ENCODE peak calls at places on chromosomes 16 and 17, in seven cellular contexts. Z is fibroblast of pulmonary artery, V is A549, G is AG04449, S is prostate gland, L is nephron progenitor cell, P is GM23338. K is an unnamed sample.

GRCh38 chr17:79985361-79985760 is 50.3 kb downstream of the TBC1D16 start:
- DNase-seq in L (no peak), S (no peak), G (no peak), V (no peak), Z (no peak), P (no peak), K (no peak)

GRCh38 chr17:79400989-79401703 is 209.7 kb downstream of the RBFOX3 start:
- DNase-seq in P (peak; percentile 80), L (peak; percentile 85), G (no peak), Z (peak; percentile 54), S (peak; percentile 52), V (peak; percentile 69), K (no peak)

GRCh38 chr17:39973496-39973895 is 7.1 kb upstream of the PSMD3 start:
- DNase-seq in G (no peak), S (no peak), Z (peak; percentile 53), P (no peak), V (no peak), L (no peak), K (no peak)

GRCh38 chr17:39147221-39148185 is 3.9 kb downstream of the PLXDC1 start:
- DNase-seq in G (no peak), P (no peak), L (no peak), S (no peak), V (no peak), Z (no peak), K (no peak)

GRCh38 chr16:19135896-19136438 is 22.2 kb downstream of the ITPRIPL2 start:
- DNase-seq in S (peak; percentile 69), G (no peak), P (no peak), V (peak; percentile 83), Z (no peak), L (no peak), K (no peak)

GRCh38 chr16:68064791-68065365 is 20.3 kb upstream of the NFATC3 start:
- DNase-seq in V (peak; percentile 67), G (peak; percentile 80), S (peak; percentile 69), Z (peak; percentile 86), L (peak; percentile 76), P (peak; percentile 82), K (no peak)

GRCh38 chr17:10141436-10141835 is 57.0 kb downstream of the GAS7 start:
- DNase-seq in L (no peak), G (no peak), S (no peak), P (no peak), V (no peak), Z (no peak), K (no peak)

GRCh38 chr17:3984719-3985444 is 20.6 kb upstream of the ATP2A3 start:
- DNase-seq in S (no peak), V (peak; percentile 47), P (no peak), Z (no peak), L (no peak), G (no peak), K (no peak)

GRCh38 chr17:1485748-1486376 is 6.6 kb downstream of the MYO1C start:
- DNase-seq in Z (peak; percentile 61), G (no peak), L (peak; percentile 46), S (no peak), P (peak; percentile 54), V (peak; percentile 74), K (no peak)

GRCh38 chr17:2683912-2684311 is 27.7 kb downstream of the CLUH start:
- DNase-seq in V (peak; percentile 58), L (no peak), P (no peak), S (peak; percentile 61), Z (no peak), G (no peak), K (no peak)

GRCh38 chr17:173064-173911 is 8.2 kb downstream of the DOC2B start:
- DNase-seq in S (no peak), L (no peak), P (no peak), G (no peak), Z (no peak), V (no peak), K (no peak)

GRCh38 chr17:44005865-44006580 is 1.6 kb downstream of the NAGS start:
- DNase-seq in P (peak; percentile 77), L (peak; percentile 46), Z (no peak), V (peak; percentile 32), G (no peak), S (no peak), K (no peak)

GRCh38 chr17:42282478-42283080 is 5.7 kb upstream of the STAT5A start:
- DNase-seq in Z (no peak), S (no peak), V (no peak), P (peak; percentile 72), L (no peak), G (no peak), K (no peak)

GRCh38 chr16:58960484-58960883 is 226.4 kb upstream of the GOT2 start:
- DNase-seq in V (no peak), Z (no peak), S (no peak), G (no peak), P (peak; percentile 60), L (no peak), K (no peak)

GRCh38 chr16:64085291-64085690 is 1036.6 kb downstream of the CDH11 start:
- DNase-seq in V (no peak), S (no peak), L (no peak), P (no peak), G (no peak), Z (no peak), K (no peak)

GRCh38 chr16:2341456-2342447 is 1.2 kb upstream of the ABCA3 start:
- DNase-seq in G (no peak), Z (no peak), S (no peak), L (peak; percentile 29), P (peak; percentile 73), V (no peak), K (no peak)

GRCh38 chr16:2343211-2343610 is 2.7 kb upstream of the ABCA3 start:
- DNase-seq in P (no peak), G (no peak), V (no peak), S (no peak), Z (no peak), L (no peak), K (no peak)

GRCh38 chr16:2337431-2338296 is 2.9 kb downstream of the ABCA3 start:
- DNase-seq in G (no peak), Z (no peak), P (no peak), S (no peak), V (no peak), L (no peak), K (no peak)

GRCh38 chr16:2339521-2340484 is 725 bp downstream of the ABCA3 start:
- DNase-seq in G (no peak), Z (no peak), V (peak; percentile 58), L (peak; percentile 61), P (peak; percentile 66), S (peak; percentile 33), K (no peak)

DNA sequence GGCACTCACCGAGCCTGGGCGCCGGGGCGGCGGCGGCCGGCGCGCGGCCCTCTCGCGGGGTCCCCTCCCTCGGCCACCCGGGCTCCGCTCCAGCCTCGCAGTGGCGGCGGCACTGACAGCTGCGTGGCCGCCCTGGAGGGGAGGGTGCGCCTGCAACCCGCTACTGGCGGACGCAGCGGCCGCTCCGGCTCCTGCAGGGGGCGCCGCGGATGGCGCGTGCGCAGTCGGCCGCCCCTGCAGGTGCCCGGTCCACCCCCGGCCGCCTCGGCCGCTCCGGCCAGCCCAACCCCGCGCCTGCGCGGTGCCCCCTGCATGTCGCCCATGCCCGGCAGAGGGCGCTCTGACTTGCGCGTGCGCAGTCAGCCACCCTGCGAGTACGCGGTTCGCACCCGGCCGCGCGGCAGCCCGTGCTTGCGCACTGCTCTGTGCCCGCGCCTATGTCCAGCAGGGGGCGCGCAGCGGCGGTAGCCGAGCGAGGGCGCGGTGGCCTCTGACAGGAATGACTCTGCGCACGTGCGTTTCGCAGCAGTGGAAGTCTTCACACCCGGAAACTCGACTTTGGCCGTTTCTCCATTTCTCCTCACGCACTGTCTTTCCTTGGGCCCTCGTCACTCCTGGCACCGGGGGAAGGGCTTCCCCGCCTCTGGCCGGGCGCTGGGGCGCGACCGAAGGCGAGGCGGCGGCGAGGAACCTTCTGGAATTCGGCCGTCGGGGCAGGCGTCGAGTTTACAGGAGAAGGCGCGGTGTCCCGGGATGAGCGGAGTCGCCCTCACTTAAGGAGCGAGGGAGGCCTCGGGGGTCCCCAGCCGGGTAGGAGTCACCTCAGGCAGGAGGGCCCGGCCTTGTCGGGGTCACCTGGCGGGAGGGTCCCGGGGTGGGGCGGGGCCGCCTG is at the start of gene ABCA3:
- DNase-seq in L (peak; percentile 97), V (peak; percentile 95), P (peak; percentile 97), S (peak; percentile 88), Z (peak; percentile 91), G (peak; percentile 41), K (peak; percentile 68)
- TF ChIP-seq CTCF in L (peak; percentile 98), V (peak; percentile 100), P (peak; percentile 89), S (peak; percentile 100), Z (peak; percentile 61), G (peak; percentile 96), K (peak; percentile 71)

GRCh38 chr17:6654816-6655731 is 3.5 kb downstream of the C17orf100 start:
- DNase-seq in L (peak; percentile 63), G (no peak), V (no peak), Z (peak; percentile 10), S (peak; percentile 61), P (peak; percentile 93), K (no peak)
- TF ChIP-seq CTCF in L (no peak), G (no peak), V (no peak), Z (no peak), S (no peak), P (peak; percentile 42), K (peak; percentile 5)

DNA sequence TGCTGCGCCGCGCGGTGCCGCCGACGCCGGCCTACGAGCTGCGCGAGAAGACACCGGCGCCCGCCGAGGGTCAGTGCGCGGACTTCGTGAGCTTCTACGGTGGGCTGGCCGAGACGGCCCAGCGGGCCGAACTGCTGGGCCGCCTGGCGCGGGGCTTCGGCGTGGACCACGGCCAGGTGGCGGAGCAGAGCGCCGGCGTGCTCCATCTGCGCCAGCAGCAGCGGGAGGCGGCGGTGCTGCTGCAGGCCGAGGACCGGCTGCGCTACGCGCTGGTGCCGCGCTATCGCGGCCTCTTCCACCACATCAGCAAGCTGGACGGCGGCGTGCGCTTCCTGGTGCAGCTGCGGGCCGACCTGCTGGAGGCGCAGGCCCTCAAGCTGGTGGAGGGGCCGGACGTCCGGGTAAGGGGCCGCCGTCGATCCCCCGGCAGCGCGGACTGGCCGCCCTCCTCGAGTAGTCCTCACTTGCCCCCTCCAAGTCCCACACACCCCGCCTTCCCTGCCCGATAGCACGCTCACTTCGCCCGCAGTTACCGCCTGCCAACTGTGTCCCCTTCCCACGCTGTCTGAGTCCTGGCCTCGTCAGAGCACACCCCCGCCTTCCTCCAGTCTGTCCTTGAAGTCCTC is 470 bp downstream of the MLYCD start:
- DNase-seq in P (peak; percentile 73), V (peak; percentile 35), L (peak; percentile 63), G (no peak), S (no peak), Z (peak; percentile 68), K (no peak)
- TF ChIP-seq CTCF in P (no peak), V (no peak), L (no peak), G (peak; percentile 23), S (no peak), Z (no peak), K (no peak)

DNA sequence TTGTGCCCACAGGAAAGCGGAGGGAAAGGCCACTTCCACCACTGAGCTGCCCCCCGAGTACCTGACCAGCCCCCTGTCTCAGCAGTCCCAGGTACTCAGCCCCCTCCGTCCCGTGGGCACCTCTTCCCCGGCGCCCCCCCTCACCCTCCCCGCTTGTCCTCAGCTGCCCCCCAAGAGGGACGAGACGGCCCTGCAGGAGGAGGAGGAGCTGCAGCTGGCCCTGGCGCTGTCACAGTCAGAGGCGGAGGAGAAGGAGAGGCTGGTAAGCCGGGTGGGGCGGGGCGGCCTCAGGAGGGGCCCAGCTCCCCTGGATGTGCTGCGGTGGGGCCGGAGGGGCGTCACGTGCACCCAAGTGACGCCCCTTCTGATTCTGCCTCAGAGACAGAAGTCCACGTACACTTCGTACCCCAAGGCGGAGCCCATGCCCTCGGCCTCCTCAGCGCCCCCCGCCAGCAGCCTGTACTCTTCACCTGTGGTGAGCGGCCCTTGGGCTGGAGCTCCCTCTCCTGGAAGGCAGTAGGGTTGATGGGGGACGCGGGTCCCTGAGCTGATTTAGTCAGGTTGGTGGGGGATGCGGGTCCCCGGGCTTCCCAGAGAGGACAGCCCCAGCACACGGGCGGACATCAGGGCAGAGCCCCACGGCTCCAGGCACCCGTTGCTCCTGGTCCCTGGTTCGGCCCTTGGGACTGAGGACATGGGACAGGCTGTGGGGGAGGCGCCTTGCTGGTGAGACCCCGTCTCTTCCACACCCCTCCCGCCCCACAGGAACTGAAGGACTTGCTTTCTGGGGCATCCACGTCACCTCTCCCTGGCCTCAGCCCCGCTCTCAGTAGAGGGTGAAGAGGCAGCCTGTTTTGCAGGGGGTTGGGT is 9.4 kb upstream of the MRPL12 start:
- DNase-seq in S (no peak), L (no peak), G (no peak), P (peak; percentile 69), V (no peak), Z (no peak), K (no peak)
- TF ChIP-seq CTCF in S (no peak), L (no peak), G (no peak), P (peak; percentile 77), V (peak; percentile 24), Z (no peak), K (no peak)

K was measured in AG09319.